ENCODE peak calls at places on chromosomes 13 and 19, in six cellular contexts. D, G, F, M, P and O are unnamed samples.

GRCh38 chr19:17576758-17577532 is 21.5 kb downstream of the COLGALT1 start:
- DNase-seq in M (no peak), P (no peak), F (peak), D (no peak), G (peak), O (no peak)

GRCh38 chr19:38062959-38063786 is 156.2 kb downstream of the SIPA1L3 start:
- DNase-seq in F (no peak), D (no peak), G (no peak), P (no peak), M (no peak), O (no peak)

GRCh38 chr19:40523322-40524047 is 53.2 kb upstream of the SHKBP1 start:
- DNase-seq in P (peak), G (no peak), M (peak), F (peak), D (peak), O (peak)

GRCh38 chr19:2590630-2591399 is 111.7 kb downstream of the GNG7 start:
- DNase-seq in F (no peak), G (no peak), M (no peak), P (no peak), D (no peak), O (no peak)

GRCh38 chr13:23621316-23621645 is 51.1 kb downstream of the TNFRSF19 start:
- DNase-seq in F (no peak), P (peak), G (no peak), D (no peak), M (peak), O (peak)

GRCh38 chr19:4172861-4173473 is 9.4 kb downstream of the SIRT6 start:
- DNase-seq in P (no peak), G (no peak), M (no peak), D (peak), F (peak), O (peak)

GRCh38 chr19:8973501-8974091 is 36.6 kb downstream of the MUC16 start:
- DNase-seq in M (no peak), G (no peak), D (no peak), P (no peak), F (no peak), O (no peak)

GRCh38 chr19:39401549-39402416 is 4.9 kb upstream of the ZFP36 start:
- DNase-seq in F (peak), P (peak), M (peak), D (no peak), G (no peak), O (peak)

GRCh38 chr13:23687614-23688013 is 117.4 kb downstream of the TNFRSF19 start:
- DNase-seq in P (no peak), D (no peak), F (no peak), M (no peak), G (no peak), O (no peak)

GRCh38 chr13:106063591-106064308 is 471.7 kb downstream of the EFNB2 start:
- DNase-seq in G (no peak), D (no peak), M (no peak), F (no peak), P (peak), O (no peak)

GRCh38 chr19:46014534-46014933 is 8.3 kb downstream of the PGLYRP1 start:
- DNase-seq in M (no peak), G (no peak), D (no peak), F (no peak), P (no peak), O (no peak)

GRCh38 chr19:46015080-46015960 is 7.5 kb downstream of the PGLYRP1 start:
- DNase-seq in G (no peak), M (no peak), F (peak), D (peak), P (no peak), O (peak)

GRCh38 chr19:46006411-46006810 is 11.1 kb downstream of the CCDC61 start:
- DNase-seq in F (no peak), M (no peak), D (no peak), P (no peak), G (no peak), O (no peak)

DNA sequence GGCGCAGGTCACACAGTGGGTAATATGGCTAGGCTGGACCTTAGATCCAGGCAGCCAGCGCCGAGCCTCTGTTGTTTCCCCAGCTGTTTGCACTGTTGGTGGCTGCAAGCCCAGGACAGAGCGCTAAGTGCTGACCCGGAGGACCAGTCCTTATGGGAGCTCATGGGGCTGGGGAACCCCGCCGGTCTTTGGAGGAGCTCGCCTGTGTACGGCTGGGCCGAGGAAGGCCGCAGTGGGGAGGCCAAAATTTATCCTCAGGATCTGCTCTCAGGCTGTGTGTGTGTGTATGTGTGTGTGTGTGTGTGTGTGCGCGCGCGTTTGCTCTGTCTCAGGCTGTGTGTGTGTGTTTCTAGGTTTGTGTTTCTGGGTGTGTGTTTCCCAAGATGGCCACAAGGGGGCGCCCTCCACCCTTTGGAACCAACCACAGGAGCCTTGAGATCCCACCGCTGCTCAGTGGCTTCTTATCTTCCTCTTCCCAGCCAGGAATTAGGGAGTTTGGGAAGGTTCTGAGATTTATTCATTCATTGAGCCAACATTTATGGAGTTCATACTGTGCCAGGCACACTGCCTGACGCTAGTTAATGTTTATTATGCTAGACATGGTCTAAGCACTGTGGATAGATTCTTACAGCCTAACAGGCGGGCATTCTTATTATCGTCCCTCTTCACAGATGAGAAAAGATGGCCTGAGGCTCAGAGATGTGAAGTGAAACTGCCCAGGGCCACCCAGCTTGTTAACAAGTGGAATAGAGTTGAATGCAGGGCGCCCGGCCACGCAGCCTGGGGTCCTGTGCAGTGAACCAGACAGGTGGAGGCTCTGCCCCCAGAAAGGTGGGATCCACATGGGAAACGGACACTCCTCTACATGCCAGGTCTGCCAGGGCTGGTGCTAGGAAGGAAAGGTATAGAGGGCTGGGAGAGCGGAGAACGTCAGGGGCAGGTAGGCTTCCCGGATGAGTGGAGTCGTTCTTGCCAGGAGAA is 13.0 kb downstream of the PGLYRP1 start:
- DNase-seq in M (peak), G (peak), P (peak), F (peak), D (peak), O (peak)
- TF ChIP-seq CTCF in M (peak), G (peak), P (peak), F (peak), D (peak), O (peak)

GRCh38 chr13:81957121-81957520 is 1616.2 kb upstream of the SPRY2 start:
- DNase-seq in M (peak), G (no peak), P (no peak), F (no peak), D (no peak), O (no peak)
- TF ChIP-seq CTCF in M (peak), G (no peak), P (no peak), F (no peak), D (no peak), O (no peak)

GRCh38 chr13:113758651-113759524 is at the start of gene TMEM255B:
- DNase-seq in G (peak), D (peak), P (peak), M (no peak), F (peak), O (peak)
- TF ChIP-seq CTCF in G (peak), D (peak), P (peak), M (peak), F (peak), O (peak)

DNA sequence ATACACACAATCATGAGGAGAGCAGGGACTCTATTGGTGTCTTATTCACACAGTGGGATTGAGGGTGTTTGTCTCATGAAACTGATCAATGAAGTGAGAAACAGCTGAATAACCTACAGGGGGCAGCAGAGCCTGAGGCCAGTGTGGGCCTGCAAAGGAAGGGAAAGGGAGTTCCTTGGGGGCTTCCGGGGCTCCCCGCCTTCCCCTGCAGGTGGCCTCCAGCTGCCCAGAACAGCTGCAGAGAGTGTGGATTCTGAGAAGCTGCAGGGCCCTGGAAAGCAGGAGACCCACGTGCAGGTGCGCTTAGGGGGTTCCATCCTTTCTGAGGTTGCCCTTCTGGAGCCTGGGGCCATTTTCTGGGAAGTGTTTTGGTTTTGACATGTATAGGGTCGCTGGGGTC is 20.1 kb downstream of the ZNF763 start:
- DNase-seq in P (no peak), F (no peak), D (no peak), M (peak), G (no peak), O (no peak)
- TF ChIP-seq CTCF in P (peak), F (no peak), D (peak), M (peak), G (no peak), O (no peak)

DNA sequence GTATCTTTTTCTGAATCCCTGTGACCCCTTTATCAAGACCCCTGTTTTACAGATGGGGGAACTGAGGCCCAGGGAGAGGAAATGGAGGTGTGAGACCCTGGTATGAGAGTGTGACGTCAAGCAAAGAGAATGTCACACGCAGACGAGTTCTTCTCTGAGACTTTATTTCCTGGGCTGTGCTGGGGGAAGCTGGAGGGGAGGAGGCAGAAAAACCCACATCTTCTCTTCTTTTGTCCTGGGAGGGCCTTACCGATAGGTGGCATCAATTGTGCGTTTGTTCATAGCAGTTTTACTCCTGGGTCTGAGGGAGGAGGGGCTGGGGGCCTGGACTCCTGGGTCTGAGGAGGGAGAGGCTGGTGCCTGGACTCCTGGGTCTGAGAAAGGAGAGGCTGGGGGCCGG is 4.9 kb upstream of the KLK15 start:
- DNase-seq in F (no peak), D (no peak), G (no peak), P (no peak), M (no peak), O (peak)
- TF ChIP-seq CTCF in F (no peak), D (no peak), G (no peak), P (no peak), M (peak), O (peak)

GRCh38 chr13:47109028-47109427 is 212.2 kb upstream of the HTR2A start:
- DNase-seq in F (no peak), D (no peak), G (no peak), M (no peak), P (no peak), O (peak)

GRCh38 chr13:47112205-47112896 is 215.5 kb upstream of the HTR2A start:
- DNase-seq in M (no peak), D (no peak), F (no peak), P (no peak), G (no peak), O (no peak)

GRCh38 chr13:47111499-47111898 is 214.6 kb upstream of the HTR2A start:
- DNase-seq in G (no peak), P (no peak), F (no peak), D (no peak), M (no peak), O (no peak)

GRCh38 chr13:47110833-47111240 is 214.0 kb upstream of the HTR2A start:
- DNase-seq in D (no peak), M (no peak), F (no peak), P (no peak), G (no peak), O (peak)

GRCh38 chr13:47110141-47110540 is 213.3 kb upstream of the HTR2A start:
- DNase-seq in G (no peak), M (no peak), P (no peak), F (no peak), D (no peak), O (peak)
- TF ChIP-seq CTCF in G (no peak), M (no peak), P (no peak), F (no peak), D (no peak), O (no peak)

GRCh38 chr13:96963786-96964475 is 30.3 kb downstream of the OXGR1 start:
- DNase-seq in P (no peak), F (no peak), D (no peak), M (no peak), G (no peak), O (no peak)

GRCh38 chr13:96968027-96968426 is 26.2 kb downstream of the OXGR1 start:
- DNase-seq in F (no peak), D (no peak), G (no peak), P (no peak), M (no peak), O (no peak)

GRCh38 chr13:96966415-96967102 is 27.7 kb downstream of the OXGR1 start:
- DNase-seq in P (no peak), F (no peak), D (no peak), G (no peak), M (no peak), O (no peak)

GRCh38 chr13:96967248-96967745 is 27.0 kb downstream of the OXGR1 start:
- DNase-seq in P (no peak), F (no peak), G (no peak), M (peak), D (no peak), O (no peak)
- TF ChIP-seq CTCF in P (peak), F (no peak), G (no peak), M (peak), D (no peak), O (no peak)

GRCh38 chr13:109737606-109738005 is 48.8 kb downstream of the IRS2 start:
- DNase-seq in D (no peak), G (no peak), P (peak), M (no peak), F (no peak), O (no peak)
- TF ChIP-seq CTCF in D (no peak), G (no peak), P (no peak), M (no peak), F (no peak), O (no peak)

DNA sequence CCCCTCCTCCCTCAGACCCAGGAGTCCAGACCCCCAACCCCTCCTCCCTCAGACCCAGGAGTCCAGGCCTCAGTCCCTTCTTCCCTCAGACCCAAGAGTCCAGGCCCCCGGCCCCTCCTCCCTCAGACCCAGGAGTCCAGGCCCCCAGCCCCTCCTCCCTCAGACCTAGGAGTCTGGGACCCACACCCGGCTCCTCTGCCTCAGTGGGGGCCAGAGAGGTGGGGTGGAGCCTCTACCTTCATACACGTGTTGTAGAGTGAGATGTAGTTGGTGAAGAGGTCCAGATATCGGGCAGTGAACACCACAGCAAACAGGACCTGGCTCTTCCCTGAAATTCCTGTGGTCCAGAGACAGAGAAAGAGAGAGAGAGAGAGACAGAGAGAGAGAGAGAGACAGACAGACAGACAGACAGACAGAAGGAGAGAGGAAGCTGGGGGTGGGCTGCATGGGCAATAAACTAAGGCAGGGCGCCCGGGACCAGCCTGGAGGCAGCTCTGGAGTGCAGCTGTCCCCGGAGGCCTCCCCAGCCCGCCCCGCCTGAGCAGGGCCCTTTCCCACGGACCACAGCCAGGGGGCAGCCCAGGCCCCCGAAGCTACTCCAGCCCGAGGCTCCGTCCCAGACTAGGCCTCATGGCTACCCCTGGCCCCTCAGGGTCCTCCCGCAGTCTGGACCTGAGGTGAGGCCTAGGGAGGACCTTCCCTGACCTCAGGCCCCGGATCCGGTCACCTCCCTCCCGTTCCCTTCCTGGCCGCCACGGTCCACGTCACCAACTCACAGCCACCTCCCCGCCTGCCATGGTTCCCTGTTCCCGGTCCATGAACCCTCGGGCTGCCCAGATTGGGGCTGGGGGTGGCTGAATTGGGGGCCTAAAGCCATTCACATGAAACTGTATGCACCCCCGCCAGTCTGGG is 907 bp downstream of the KDELR1 start:
- DNase-seq in M (peak), D (peak), G (peak), F (peak), P (peak), O (peak)
- TF ChIP-seq CTCF in M (peak), D (peak), G (peak), F (peak), P (peak), O (peak)

DNA sequence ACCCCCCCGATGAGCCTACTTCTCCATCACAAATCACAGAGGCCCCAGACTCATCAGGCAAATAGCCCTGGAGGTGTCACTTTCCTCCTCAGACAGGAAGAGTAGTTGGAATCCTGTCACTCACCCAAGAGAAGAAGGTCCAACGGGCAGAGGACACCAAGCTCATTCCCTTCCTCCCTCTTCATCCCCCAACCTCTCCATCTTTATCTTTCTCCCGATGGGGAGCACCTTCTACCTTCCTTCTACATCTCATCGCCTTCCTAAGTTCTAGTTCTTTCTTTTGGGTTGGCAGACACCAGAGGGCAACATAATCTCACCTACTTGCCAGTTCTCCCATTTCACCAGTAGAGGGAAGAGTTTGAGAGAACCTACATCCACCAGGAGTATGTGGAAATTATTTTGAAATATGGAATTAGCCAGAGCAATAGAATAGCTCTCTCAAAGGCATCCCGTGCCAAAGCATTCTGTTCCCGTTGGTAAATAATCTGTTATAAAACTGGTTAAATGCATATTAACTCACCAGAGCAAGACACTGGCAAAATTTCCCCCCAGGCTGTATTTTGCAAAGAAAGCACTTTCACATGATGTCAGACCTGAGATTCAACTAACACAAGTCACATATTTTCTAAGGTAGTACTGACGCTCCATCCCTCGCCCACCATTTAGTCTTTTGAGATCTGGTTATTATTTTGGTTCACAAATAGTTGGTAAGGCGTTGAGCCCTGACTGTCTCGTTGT is 55.0 kb downstream of the ZIC5 start:
- DNase-seq in P (peak), D (no peak), G (no peak), F (peak), M (peak), O (peak)
- TF ChIP-seq CTCF in P (peak), D (peak), G (peak), F (peak), M (peak), O (peak)